ENCODE peak calls at places on chromosome 16, in nine cellular contexts. One of them, this sample, is unnamed.

GRCh38 chr16:15897386-15897785 is 9.0 kb upstream of the CEP20 start:
- DNase-seq in MM.1S: no peak
- DNase-seq in PC-3: no peak
- DNase-seq in GM23338: no peak
- DNase-seq in OCI-LY7: no peak
- DNase-seq in HCT116: no peak
- DNase-seq in SK-N-SH: no peak
- DNase-seq in neural progenitor cell: no peak
- DNase-seq in GM23248: peak
- DNase-seq in this sample: no peak

GRCh38 chr16:67547423-67548264 is 14.7 kb upstream of the CTCF start:
- DNase-seq in SK-N-SH: no peak
- DNase-seq in GM23248: no peak
- DNase-seq in PC-3: no peak
- DNase-seq in OCI-LY7: peak
- DNase-seq in neural progenitor cell: no peak
- DNase-seq in MM.1S: peak
- DNase-seq in HCT116: no peak
- DNase-seq in GM23338: no peak
- DNase-seq in this sample: no peak

GRCh38 chr16:68234188-68235104 is 1.5 kb downstream of the ESRP2 start:
- DNase-seq in PC-3: peak
- DNase-seq in SK-N-SH: no peak
- DNase-seq in GM23338: peak
- DNase-seq in neural progenitor cell: no peak
- DNase-seq in MM.1S: no peak
- DNase-seq in HCT116: peak
- DNase-seq in OCI-LY7: no peak
- DNase-seq in GM23248: no peak
- DNase-seq in this sample: peak

GRCh38 chr16:88686062-88686438 is 257 bp downstream of the SNAI3 start:
- DNase-seq in SK-N-SH: no peak
- DNase-seq in GM23338: peak
- DNase-seq in OCI-LY7: no peak
- DNase-seq in HCT116: no peak
- DNase-seq in GM23248: peak
- DNase-seq in neural progenitor cell: no peak
- DNase-seq in MM.1S: peak
- DNase-seq in PC-3: peak
- DNase-seq in this sample: peak

GRCh38 chr16:87945351-87946042 is 5.7 kb upstream of the BANP start:
- DNase-seq in GM23248: peak
- DNase-seq in SK-N-SH: peak
- DNase-seq in HCT116: peak
- DNase-seq in PC-3: peak
- DNase-seq in GM23338: peak
- DNase-seq in neural progenitor cell: peak
- DNase-seq in OCI-LY7: peak
- DNase-seq in MM.1S: no peak
- DNase-seq in this sample: peak

GRCh38 chr16:11310997-11311561 is 29.9 kb upstream of the PRM1 start:
- DNase-seq in GM23248: no peak
- DNase-seq in PC-3: no peak
- DNase-seq in GM23338: no peak
- DNase-seq in HCT116: no peak
- DNase-seq in OCI-LY7: peak
- DNase-seq in neural progenitor cell: no peak
- DNase-seq in SK-N-SH: no peak
- DNase-seq in MM.1S: peak
- DNase-seq in this sample: no peak

GRCh38 chr16:931651-932500 is 38.9 kb downstream of the LMF1 start:
- DNase-seq in MM.1S: no peak
- DNase-seq in SK-N-SH: no peak
- DNase-seq in GM23338: no peak
- DNase-seq in HCT116: no peak
- DNase-seq in PC-3: no peak
- DNase-seq in OCI-LY7: no peak
- DNase-seq in neural progenitor cell: no peak
- DNase-seq in GM23248: no peak
- DNase-seq in this sample: no peak

GRCh38 chr16:53056528-53056881 is 1.7 kb downstream of the CHD9 start:
- DNase-seq in SK-N-SH: no peak
- DNase-seq in PC-3: peak
- DNase-seq in HCT116: no peak
- DNase-seq in neural progenitor cell: no peak
- DNase-seq in MM.1S: no peak
- DNase-seq in GM23338: no peak
- DNase-seq in GM23248: peak
- DNase-seq in OCI-LY7: peak
- DNase-seq in this sample: no peak

GRCh38 chr16:75402174-75402820 is 31.0 kb downstream of the CFDP1 start:
- DNase-seq in SK-N-SH: no peak
- DNase-seq in OCI-LY7: no peak
- DNase-seq in neural progenitor cell: no peak
- DNase-seq in PC-3: peak
- DNase-seq in HCT116: no peak
- DNase-seq in GM23248: peak
- DNase-seq in MM.1S: no peak
- DNase-seq in GM23338: no peak
- DNase-seq in this sample: peak

GRCh38 chr16:1527836-1528811 is 5.3 kb upstream of the TMEM204 start:
- DNase-seq in PC-3: no peak
- DNase-seq in OCI-LY7: no peak
- DNase-seq in MM.1S: no peak
- DNase-seq in HCT116: no peak
- DNase-seq in neural progenitor cell: peak
- DNase-seq in GM23248: no peak
- DNase-seq in GM23338: no peak
- DNase-seq in SK-N-SH: no peak
- DNase-seq in this sample: no peak

GRCh38 chr16:19203374-19203966 is 35.4 kb downstream of the SYT17 start:
- DNase-seq in PC-3: no peak
- DNase-seq in GM23248: no peak
- DNase-seq in MM.1S: no peak
- DNase-seq in HCT116: no peak
- DNase-seq in OCI-LY7: no peak
- DNase-seq in GM23338: no peak
- DNase-seq in neural progenitor cell: no peak
- DNase-seq in SK-N-SH: no peak
- DNase-seq in this sample: no peak

GRCh38 chr16:11298143-11298900 is 17.2 kb upstream of the PRM1 start:
- DNase-seq in PC-3: no peak
- DNase-seq in GM23248: no peak
- DNase-seq in MM.1S: no peak
- DNase-seq in OCI-LY7: no peak
- DNase-seq in GM23338: no peak
- DNase-seq in HCT116: no peak
- DNase-seq in neural progenitor cell: no peak
- DNase-seq in SK-N-SH: no peak
- DNase-seq in this sample: no peak

GRCh38 chr16:2532494-2533141 is 1.4 kb upstream of the CEMP1 start:
- DNase-seq in HCT116: peak
- DNase-seq in GM23248: peak
- DNase-seq in PC-3: peak
- DNase-seq in SK-N-SH: peak
- DNase-seq in GM23338: peak
- DNase-seq in OCI-LY7: peak
- DNase-seq in MM.1S: peak
- DNase-seq in neural progenitor cell: peak
- DNase-seq in this sample: peak

GRCh38 chr16:68658258-68658973 is 13.3 kb downstream of the CDH3 start:
- DNase-seq in PC-3: peak
- DNase-seq in HCT116: peak
- DNase-seq in SK-N-SH: no peak
- DNase-seq in neural progenitor cell: peak
- DNase-seq in GM23248: peak
- DNase-seq in GM23338: no peak
- DNase-seq in OCI-LY7: no peak
- DNase-seq in MM.1S: no peak
- DNase-seq in this sample: peak

GRCh38 chr16:11530171-11530940 is 56.4 kb downstream of the LITAF start:
- DNase-seq in HCT116: no peak
- DNase-seq in PC-3: no peak
- DNase-seq in MM.1S: no peak
- DNase-seq in OCI-LY7: no peak
- DNase-seq in neural progenitor cell: peak
- DNase-seq in GM23338: no peak
- DNase-seq in SK-N-SH: no peak
- DNase-seq in GM23248: peak
- DNase-seq in this sample: no peak

DNA sequence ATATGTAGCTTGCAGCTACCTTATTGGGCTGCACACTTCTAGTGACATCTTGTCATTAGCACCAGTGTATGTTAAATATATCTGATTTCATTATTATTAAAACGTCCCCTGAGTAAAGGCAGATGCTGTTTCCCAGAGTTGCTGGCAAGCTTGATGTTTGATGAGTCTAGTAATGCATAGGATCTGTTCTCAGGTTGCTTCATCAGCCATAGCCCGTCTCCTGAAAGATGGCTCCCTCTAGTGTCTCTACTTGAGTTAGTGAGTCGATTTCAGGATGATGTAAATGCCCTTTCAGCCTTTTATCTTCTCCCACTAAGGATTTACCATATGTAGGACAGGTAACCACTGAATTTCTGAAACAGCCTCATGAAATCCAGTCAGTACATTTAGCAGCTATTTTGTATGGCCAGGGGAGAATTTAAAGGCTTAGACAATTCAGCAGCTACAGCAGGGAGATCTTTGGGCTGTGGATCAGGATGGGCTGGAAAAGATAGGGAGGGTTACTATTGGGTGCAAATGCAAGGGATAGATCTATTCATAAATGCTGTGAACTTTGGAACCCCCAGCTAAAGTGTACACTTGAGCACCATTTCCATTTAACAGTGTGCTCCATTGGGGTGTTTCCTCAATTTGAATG is 376.3 kb downstream of the CNTNAP4 start:
- DNase-seq in GM23248: peak
- DNase-seq in GM23338: peak
- DNase-seq in SK-N-SH: peak
- DNase-seq in neural progenitor cell: peak
- DNase-seq in HCT116: no peak
- DNase-seq in PC-3: peak
- DNase-seq in OCI-LY7: peak
- DNase-seq in MM.1S: peak
- DNase-seq in this sample: peak
- TF ChIP-seq EZH2phosphoT487 in GM23248: no peak
- TF ChIP-seq EZH2phosphoT487 in GM23338: no peak
- TF ChIP-seq EZH2phosphoT487 in SK-N-SH: no peak
- TF ChIP-seq EZH2phosphoT487 in neural progenitor cell: no peak
- TF ChIP-seq EZH2phosphoT487 in HCT116: no peak
- TF ChIP-seq EZH2phosphoT487 in PC-3: no peak
- TF ChIP-seq EZH2phosphoT487 in OCI-LY7: no peak
- TF ChIP-seq EZH2phosphoT487 in MM.1S: no peak
- TF ChIP-seq EZH2phosphoT487 in this sample: no peak

DNA sequence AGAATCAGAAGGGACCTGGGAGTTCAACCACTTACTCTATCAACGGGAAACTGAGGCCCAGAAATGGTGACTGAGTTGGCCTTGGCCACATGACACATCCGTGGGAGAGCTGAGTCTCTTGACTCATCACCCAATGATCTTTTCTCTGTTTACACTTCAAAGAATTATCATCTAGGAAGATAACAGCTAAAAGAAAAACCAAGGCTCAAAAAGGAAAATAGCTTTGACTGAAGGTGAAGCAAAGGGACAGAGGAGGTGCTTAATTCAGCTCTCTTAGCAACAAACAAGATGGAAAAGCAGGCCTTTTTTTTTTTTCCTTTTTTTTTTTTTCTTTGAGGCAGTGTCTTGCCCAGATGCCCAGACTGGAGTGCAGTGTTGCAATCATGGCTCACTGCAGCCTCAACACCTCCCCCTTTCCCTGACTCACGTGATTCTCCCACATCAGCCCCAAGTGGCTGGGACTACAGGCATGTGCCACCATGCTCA is 16.7 kb downstream of the ERCC4 start:
- DNase-seq in SK-N-SH: no peak
- DNase-seq in MM.1S: no peak
- DNase-seq in GM23338: no peak
- DNase-seq in OCI-LY7: no peak
- DNase-seq in HCT116: no peak
- DNase-seq in GM23248: peak
- DNase-seq in neural progenitor cell: no peak
- DNase-seq in PC-3: peak
- DNase-seq in this sample: peak
- TF ChIP-seq EZH2phosphoT487 in SK-N-SH: no peak
- TF ChIP-seq EZH2phosphoT487 in MM.1S: no peak
- TF ChIP-seq EZH2phosphoT487 in GM23338: no peak
- TF ChIP-seq EZH2phosphoT487 in OCI-LY7: no peak
- TF ChIP-seq EZH2phosphoT487 in HCT116: no peak
- TF ChIP-seq EZH2phosphoT487 in GM23248: no peak
- TF ChIP-seq EZH2phosphoT487 in neural progenitor cell: no peak
- TF ChIP-seq EZH2phosphoT487 in PC-3: no peak
- TF ChIP-seq EZH2phosphoT487 in this sample: no peak

DNA sequence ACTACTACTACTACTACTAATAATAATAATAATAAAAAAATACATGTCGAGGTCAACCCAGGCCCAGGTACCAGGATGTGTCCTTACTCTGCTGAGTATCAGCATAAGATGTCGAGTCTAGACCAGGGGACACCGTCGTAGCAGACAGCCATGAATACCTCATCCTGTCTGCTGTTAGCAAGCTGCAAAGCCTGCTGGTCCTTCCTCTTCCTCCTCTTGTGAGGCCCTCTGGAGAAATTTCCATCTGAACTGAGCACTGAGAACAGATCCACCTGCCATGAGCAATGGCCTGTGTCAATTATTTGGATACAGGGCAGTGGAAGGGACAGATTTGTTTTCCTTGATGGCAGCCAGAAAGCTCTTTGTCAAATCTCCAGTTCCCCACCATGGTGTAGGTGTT is 168.5 kb downstream of the XYLT1 start:
- DNase-seq in neural progenitor cell: no peak
- DNase-seq in GM23248: no peak
- DNase-seq in HCT116: no peak
- DNase-seq in PC-3: no peak
- DNase-seq in GM23338: no peak
- DNase-seq in OCI-LY7: peak
- DNase-seq in SK-N-SH: no peak
- DNase-seq in MM.1S: no peak
- DNase-seq in this sample: no peak
- TF ChIP-seq EZH2phosphoT487 in neural progenitor cell: no peak
- TF ChIP-seq EZH2phosphoT487 in GM23248: no peak
- TF ChIP-seq EZH2phosphoT487 in HCT116: no peak
- TF ChIP-seq EZH2phosphoT487 in PC-3: no peak
- TF ChIP-seq EZH2phosphoT487 in GM23338: no peak
- TF ChIP-seq EZH2phosphoT487 in OCI-LY7: no peak
- TF ChIP-seq EZH2phosphoT487 in SK-N-SH: no peak
- TF ChIP-seq EZH2phosphoT487 in MM.1S: no peak
- TF ChIP-seq EZH2phosphoT487 in this sample: no peak

DNA sequence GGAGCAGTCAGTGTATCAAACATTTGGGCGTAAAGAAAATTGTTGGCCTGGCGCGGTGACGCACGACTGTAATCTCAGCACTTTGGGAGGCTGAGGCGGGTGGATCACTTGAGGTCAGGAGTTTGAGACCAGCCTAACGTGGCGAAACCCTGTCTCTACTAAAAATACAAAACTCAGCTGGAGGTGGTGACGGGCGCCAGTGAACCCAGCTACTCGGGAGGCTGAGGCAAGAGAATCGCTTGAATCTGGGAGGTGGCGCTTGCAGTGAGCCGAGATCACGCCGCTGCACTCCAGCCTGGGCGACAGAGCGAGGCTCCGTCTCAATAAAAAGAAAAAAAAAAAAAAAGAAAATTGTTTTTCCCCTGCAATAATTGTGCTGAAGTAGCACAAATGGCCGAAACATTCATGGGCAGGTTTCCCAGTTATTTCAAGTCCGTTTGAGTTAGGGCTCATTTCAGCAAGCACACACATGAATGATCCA is 1.4 kb downstream of the GCSH start:
- DNase-seq in HCT116: no peak
- DNase-seq in OCI-LY7: no peak
- DNase-seq in GM23248: peak
- DNase-seq in neural progenitor cell: no peak
- DNase-seq in SK-N-SH: no peak
- DNase-seq in MM.1S: no peak
- DNase-seq in PC-3: no peak
- DNase-seq in GM23338: no peak
- DNase-seq in this sample: no peak
- TF ChIP-seq EZH2phosphoT487 in HCT116: no peak
- TF ChIP-seq EZH2phosphoT487 in OCI-LY7: no peak
- TF ChIP-seq EZH2phosphoT487 in GM23248: no peak
- TF ChIP-seq EZH2phosphoT487 in neural progenitor cell: no peak
- TF ChIP-seq EZH2phosphoT487 in SK-N-SH: no peak
- TF ChIP-seq EZH2phosphoT487 in MM.1S: no peak
- TF ChIP-seq EZH2phosphoT487 in PC-3: no peak
- TF ChIP-seq EZH2phosphoT487 in GM23338: no peak
- TF ChIP-seq EZH2phosphoT487 in this sample: no peak